ENCODE peak calls at places on chromosomes 5 and 9, in seven cellular contexts. I is sigmoid colon; N is pancreas; Z is OCI-LY7; T is CD8-positive, alpha-beta memory T cell; G is HCT116; V is cardiac muscle cell. W is an unnamed sample.

GRCh38 chr5:124162782-124163532 is 583.5 kb downstream of the ZNF608 start:
- DNase-seq in V (no peak), T (no peak), Z (peak; percentile 72), N (peak; percentile 22), I (no peak), G (no peak), W (no peak)

GRCh38 chr5:35545190-35545589 is 72.5 kb upstream of the SPEF2 start:
- DNase-seq in N (no peak), V (no peak), G (no peak), Z (no peak), T (no peak), I (no peak), W (no peak)

GRCh38 chr5:57435701-57436134 is 46.9 kb downstream of the ACTBL2 start:
- DNase-seq in G (peak; percentile 37), N (peak; percentile 36), T (no peak), V (peak; percentile 99), I (no peak), Z (no peak), W (no peak)

GRCh38 chr9:125889122-125889523 is 141.9 kb downstream of the PBX3 start:
- DNase-seq in G (no peak), I (peak; percentile 74), N (peak; percentile 8), T (no peak), V (peak; percentile 42), Z (no peak), W (peak; percentile 51)

GRCh38 chr5:87826507-87826906 is 413.8 kb upstream of the CCNH start:
- DNase-seq in I (no peak), T (no peak), Z (no peak), V (no peak), N (no peak), G (no peak), W (no peak)

GRCh38 chr5:170642776-170643436 is 139.1 kb downstream of the KCNIP1 start:
- DNase-seq in G (no peak), T (no peak), V (no peak), I (peak; percentile 39), N (no peak), Z (no peak), W (no peak)

GRCh38 chr5:107129051-107129450 is 541.7 kb downstream of the EFNA5 start:
- DNase-seq in N (no peak), G (no peak), Z (no peak), T (no peak), I (no peak), V (peak; percentile 88), W (no peak)

GRCh38 chr9:126975327-126976059 is 60.9 kb downstream of the RALGPS1 start:
- DNase-seq in I (no peak), T (no peak), V (no peak), G (no peak), N (no peak), Z (no peak), W (no peak)

GRCh38 chr5:31502506-31502905 is 29.4 kb downstream of the DROSHA start:
- DNase-seq in T (no peak), V (no peak), Z (no peak), N (no peak), I (no peak), G (no peak), W (no peak)

GRCh38 chr5:134545070-134545868 is 19.8 kb downstream of the JADE2 start:
- DNase-seq in G (no peak), Z (peak; percentile 81), T (peak; percentile 26), I (peak; percentile 94), N (no peak), V (peak; percentile 81), W (no peak)

GRCh38 chr9:71683598-71684235 is 84.6 kb downstream of the CEMIP2 start:
- DNase-seq in T (no peak), V (peak; percentile 71), Z (no peak), G (peak; percentile 36), N (no peak), I (no peak), W (peak; percentile 59)

GRCh38 chr9:107894572-107895261 is 405.1 kb upstream of the KLF4 start:
- DNase-seq in T (no peak), V (peak; percentile 96), N (no peak), Z (no peak), G (no peak), I (peak; percentile 72), W (no peak)

GRCh38 chr5:138180183-138180782 is 1.4 kb downstream of the KIF20A start:
- DNase-seq in G (peak; percentile 52), Z (peak; percentile 82), N (no peak), V (peak; percentile 71), T (no peak), I (no peak), W (no peak)

GRCh38 chr5:10653751-10654400 is 90.0 kb downstream of the ANKRD33B start:
- DNase-seq in V (no peak), I (no peak), Z (no peak), T (no peak), G (no peak), N (no peak), W (no peak)

GRCh38 chr5:147617191-147617606 is 107.3 kb upstream of the DPYSL3 start:
- DNase-seq in N (no peak), Z (no peak), T (no peak), G (no peak), V (peak; percentile 54), I (no peak), W (no peak)

GRCh38 chr9:113222482-113222841 is 1.1 kb downstream of the SLC31A1 start:
- DNase-seq in T (no peak), N (peak; percentile 18), G (no peak), V (peak; percentile 51), I (no peak), Z (no peak), W (no peak)

GRCh38 chr5:149381986-149382338 is 2.9 kb upstream of the IL17B start:
- DNase-seq in T (peak; percentile 74), Z (peak; percentile 63), I (peak; percentile 94), G (peak; percentile 33), V (peak; percentile 81), N (peak; percentile 76), W (peak; percentile 74)

GRCh38 chr5:149382517-149383220 is 3.6 kb upstream of the IL17B start:
- DNase-seq in I (peak; percentile 70), V (no peak), N (no peak), Z (no peak), T (no peak), G (no peak), W (no peak)

GRCh38 chr5:149386166-149386565 is 7.1 kb upstream of the IL17B start:
- DNase-seq in V (peak; percentile 26), T (no peak), Z (no peak), N (no peak), I (peak; percentile 74), G (no peak), W (no peak)

GRCh38 chr5:149381261-149381985 is 2.3 kb upstream of the IL17B start:
- DNase-seq in N (no peak), T (no peak), Z (no peak), V (no peak), I (peak; percentile 76), G (no peak), W (no peak)

DNA sequence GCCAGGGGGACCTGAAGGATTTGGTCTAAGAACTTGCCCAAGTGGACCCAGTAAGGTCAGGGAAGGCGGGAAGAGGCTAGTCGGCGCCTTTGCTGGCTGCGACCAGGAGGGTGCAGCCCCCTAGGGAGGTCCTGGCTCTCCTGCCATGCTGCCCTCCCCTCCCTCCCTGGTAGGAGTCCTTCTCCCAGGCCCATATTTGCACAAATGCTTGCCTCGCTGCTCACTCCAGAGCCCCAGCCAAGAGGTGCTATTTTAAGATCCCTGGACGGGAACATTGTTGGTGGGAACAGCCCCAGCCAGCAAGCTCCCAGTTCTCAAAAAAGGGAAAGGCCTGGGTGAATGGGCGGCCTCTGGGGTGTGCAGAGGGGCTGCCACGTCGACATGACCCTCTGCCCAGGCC is 4.3 kb upstream of the IL17B start:
- DNase-seq in T (no peak), G (no peak), I (peak; percentile 94), Z (no peak), N (no peak), V (no peak), W (no peak)
- H3K4me3 ChIP-seq in T (no peak overlapping the region), G (no peak overlapping the region), I (peak overlapping the region; percentile 55), Z (no peak overlapping the region), N (no peak overlapping the region), V (no peak overlapping the region), W (no peak overlapping the region)

DNA sequence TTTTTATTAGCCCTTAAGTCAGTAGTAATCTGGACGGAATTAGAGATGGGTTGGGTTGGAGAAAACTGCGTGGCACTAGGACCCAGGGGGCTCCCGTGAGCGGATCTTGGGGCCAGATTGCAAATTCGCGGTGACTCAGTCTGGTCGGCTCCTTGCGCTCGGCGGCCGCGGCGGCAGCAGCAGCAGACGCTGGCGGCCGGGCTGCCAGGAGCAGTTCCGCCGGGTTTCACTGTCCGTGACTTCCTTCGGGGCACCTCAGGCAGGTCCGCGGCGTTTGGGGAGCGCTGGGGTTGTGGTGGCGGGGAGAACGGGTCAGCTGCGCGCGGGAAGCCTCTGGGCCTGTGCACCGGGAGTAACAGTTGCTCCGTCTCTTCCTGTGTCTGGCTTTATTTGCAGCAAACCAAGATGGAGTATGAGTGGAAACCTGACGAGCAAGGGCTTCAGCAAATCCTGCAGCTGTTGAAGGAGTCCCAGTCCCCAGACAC is 31.6 kb downstream of the TNPO1 start:
- DNase-seq in N (peak; percentile 86), T (peak; percentile 87), I (peak; percentile 93), G (peak; percentile 81), V (peak; percentile 94), Z (peak; percentile 90), W (peak; percentile 92)
- H3K4me1 ChIP-seq in N (peaks cover 56% of the 10 kb centered on the region), T (peaks cover 39% of the 10 kb centered on the region), I (no peaks in the 10 kb centered on the region), G (peaks cover 25% of the 10 kb centered on the region), V (peaks cover 27% of the 10 kb centered on the region), Z (peaks cover 39% of the 10 kb centered on the region), W (peaks cover 58% of the 10 kb centered on the region)

DNA sequence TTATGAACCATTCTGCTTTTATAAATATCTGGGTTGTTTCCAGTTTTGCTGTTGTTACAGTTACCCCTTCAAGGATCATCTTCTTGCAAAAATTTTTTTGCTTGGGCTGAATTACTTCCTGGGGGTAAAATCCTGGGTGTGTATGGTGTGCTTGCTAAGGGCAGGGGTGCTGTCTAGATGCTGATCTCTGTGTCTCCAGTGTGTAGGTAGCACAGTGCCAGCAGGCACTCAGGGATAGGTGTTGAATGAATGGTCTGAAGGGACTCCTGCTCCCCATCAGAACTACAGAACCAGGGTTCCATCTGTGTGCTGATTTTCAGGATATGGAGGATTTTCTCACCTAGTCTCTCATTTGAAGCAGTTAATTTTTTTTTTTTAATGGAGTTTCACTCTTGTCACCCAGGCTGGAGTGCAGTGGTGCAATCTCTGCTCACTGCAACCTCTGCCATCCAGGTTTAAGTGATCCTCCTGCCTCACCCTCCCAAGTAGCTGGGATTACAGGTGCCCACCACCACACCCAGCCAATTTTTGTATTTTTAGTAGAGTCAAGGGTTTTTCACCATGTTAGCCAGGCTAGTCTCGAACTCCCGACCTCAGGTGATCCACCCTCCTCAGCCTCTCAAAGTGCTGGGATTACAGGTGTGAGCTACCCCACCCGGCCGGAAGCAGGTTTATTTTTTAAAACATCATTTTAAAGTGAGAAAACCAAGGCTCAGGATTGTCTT is 592 bp upstream of the GARIN3 start:
- DNase-seq in I (no peak), V (no peak), G (no peak), T (no peak), Z (no peak), N (no peak), W (no peak)
- H3K4me3 ChIP-seq in I (no peak overlapping the region), V (no peak overlapping the region), G (no peak overlapping the region), T (no peak overlapping the region), Z (no peak overlapping the region), N (no peak overlapping the region), W (no peak overlapping the region)

DNA sequence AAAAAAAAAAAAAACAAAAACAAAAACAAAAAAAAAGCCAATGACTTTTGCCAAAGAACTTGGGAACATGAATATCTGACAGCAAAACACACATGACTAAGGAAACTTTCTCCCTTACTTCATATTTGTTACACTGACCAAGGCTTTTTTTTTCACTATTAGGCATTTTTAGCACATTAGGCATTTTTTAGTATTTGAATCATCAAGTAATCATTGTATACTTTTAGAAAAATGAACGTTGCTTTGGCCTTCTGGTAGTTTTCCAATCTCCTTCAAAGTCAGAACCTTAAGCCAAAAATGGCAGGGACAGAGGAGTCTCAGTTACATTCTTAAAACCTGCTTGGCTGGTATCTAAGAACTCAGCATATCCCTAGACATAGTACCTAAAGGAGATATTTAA is 19.3 kb downstream of the NREP start:
- DNase-seq in I (no peak), N (no peak), Z (no peak), T (no peak), V (peak; percentile 68), G (no peak), W (no peak)
- H3K4me1 ChIP-seq in I (no peaks in the 10 kb centered on the region), N (peaks cover 4% of the 10 kb centered on the region), Z (peaks cover 50% of the 10 kb centered on the region), T (no peaks in the 10 kb centered on the region), V (peaks cover 61% of the 10 kb centered on the region), G (no peaks in the 10 kb centered on the region), W (peaks cover 16% of the 10 kb centered on the region)